ENCODE peak calls at places on chromosomes 12 and 14, in five cellular contexts. X, E, Z, B and C are unnamed samples.

GRCh38 chr12:113259499-113259953 is 38.3 kb downstream of the TPCN1 start:
- DNase-seq in X (peak), E (no peak), Z (no peak), B (peak), C (no peak)

GRCh38 chr12:113582521-113583218 is 111.0 kb upstream of the LHX5 start:
- DNase-seq in X (no peak), E (no peak), Z (no peak), B (no peak), C (no peak)

GRCh38 chr12:72747460-72747859 is 475.3 kb downstream of the TRHDE start:
- DNase-seq in Z (no peak), X (no peak), B (no peak), E (no peak), C (no peak)

GRCh38 chr12:5437122-5437521 is 5.2 kb downstream of the NTF3 start:
- DNase-seq in Z (no peak), B (no peak), X (no peak), E (no peak), C (no peak)

GRCh38 chr12:30450872-30451271 is 244.8 kb downstream of the IPO8 start:
- DNase-seq in Z (peak), X (no peak), E (no peak), B (no peak), C (no peak)

GRCh38 chr14:101174980-101175606 is 271.6 kb upstream of the RTL1 start:
- DNase-seq in E (peak), X (no peak), B (no peak), Z (no peak), C (no peak)

GRCh38 chr12:14714437-14714836 is 18.0 kb upstream of the GUCY2C start:
- DNase-seq in E (no peak), X (no peak), Z (no peak), B (no peak), C (no peak)

GRCh38 chr14:104579507-104579906 is at the start of gene C14orf180:
- DNase-seq in X (no peak), B (no peak), E (no peak), Z (no peak), C (no peak)

GRCh38 chr14:101070540-101071492 is 167.3 kb upstream of the RTL1 start:
- DNase-seq in E (no peak), X (no peak), B (peak), Z (no peak), C (peak)

GRCh38 chr12:109998904-109999648 is at the start of gene ANKRD13A:
- DNase-seq in X (peak), Z (peak), B (peak), E (peak), C (peak)

GRCh38 chr14:50320279-50320678 is 8.2 kb downstream of the DMAC2L start:
- DNase-seq in Z (peak), X (peak), B (no peak), E (no peak), C (no peak)

GRCh38 chr12:50986961-50987737 is 34.8 kb downstream of the HIGD1C start:
- DNase-seq in B (no peak), E (no peak), Z (peak), X (peak), C (no peak)

GRCh38 chr12:27824126-27824842 is 44.2 kb upstream of the MANSC4 start:
- DNase-seq in X (no peak), B (no peak), Z (no peak), E (no peak), C (no peak)

GRCh38 chr12:71958056-71958455 is 19.4 kb downstream of the TPH2 start:
- DNase-seq in Z (no peak), B (no peak), E (no peak), X (peak), C (no peak)

GRCh38 chr14:68526420-68527105 is 266.3 kb downstream of the ZFP36L1 start:
- DNase-seq in Z (no peak), B (no peak), X (no peak), E (peak), C (no peak)

GRCh38 chr14:103260629-103261124 is 73.4 kb upstream of the EIF5 start:
- DNase-seq in E (no peak), Z (peak), B (no peak), X (peak), C (no peak)

GRCh38 chr14:85195872-85196477 is 334.0 kb upstream of the FLRT2 start:
- DNase-seq in Z (peak), E (no peak), B (no peak), X (peak), C (no peak)

GRCh38 chr12:67661311-67662011 is 12.9 kb downstream of the DYRK2 start:
- DNase-seq in X (peak), E (no peak), B (no peak), Z (no peak), C (no peak)

GRCh38 chr12:19915392-19916192 is 452.7 kb upstream of the PDE3A start:
- DNase-seq in Z (no peak), X (peak), E (no peak), B (no peak), C (no peak)

GRCh38 chr12:30268036-30268435 is 427.6 kb downstream of the IPO8 start:
- DNase-seq in E (no peak), Z (no peak), X (peak), B (no peak), C (no peak)

GRCh38 chr14:82915381-82915780 is 1381.7 kb upstream of the SEL1L start:
- DNase-seq in X (no peak), B (no peak), Z (no peak), E (no peak), C (no peak)

GRCh38 chr14:50060871-50061663 is 55.3 kb downstream of the VCPKMT start:
- DNase-seq in E (no peak), X (peak), Z (peak), B (peak), C (peak)

GRCh38 chr14:39050389-39050788 is 52.6 kb downstream of the SEC23A start:
- DNase-seq in B (no peak), Z (peak), X (peak), E (no peak), C (no peak)

GRCh38 chr12:124453419-124454351 is 113.7 kb downstream of the NCOR2 start:
- DNase-seq in X (peak), E (peak), Z (peak), B (peak), C (no peak)

GRCh38 chr12:52794479-52795331 is 1.2 kb downstream of the KRT3 start:
- DNase-seq in X (peak), E (no peak), B (no peak), Z (no peak), C (no peak)

GRCh38 chr14:99118046-99118721 is 153.8 kb downstream of the BCL11B start:
- DNase-seq in Z (no peak), X (no peak), E (no peak), B (no peak), C (no peak)

GRCh38 chr14:37587881-37588666 is 7.0 kb downstream of the FOXA1 start:
- DNase-seq in Z (no peak), E (no peak), B (no peak), X (no peak), C (no peak)

GRCh38 chr14:34539407-34540180 is at the start of gene EAPP:
- DNase-seq in E (peak), X (peak), Z (peak), B (peak), C (peak)

GRCh38 chr12:45517360-45517759 is 212.1 kb upstream of the ARID2 start:
- DNase-seq in X (no peak), E (no peak), Z (no peak), B (no peak), C (no peak)

GRCh38 chr12:114263031-114263825 is 142.7 kb downstream of the TBX5 start:
- DNase-seq in Z (no peak), E (no peak), B (no peak), X (no peak), C (no peak)

GRCh38 chr14:29927596-29928341 is at the start of gene PRKD1:
- DNase-seq in E (peak), B (peak), Z (peak), X (peak), C (no peak)

GRCh38 chr12:52202361-52203078 is 10.7 kb upstream of the KRT80 start:
- DNase-seq in E (peak), X (no peak), B (peak), Z (no peak), C (no peak)

GRCh38 chr12:120252071-120252906 is 13.2 kb downstream of the PXN start:
- DNase-seq in E (no peak), X (no peak), B (no peak), Z (no peak), C (no peak)

GRCh38 chr14:101828038-101828437 is 66.5 kb downstream of the PPP2R5C start:
- DNase-seq in B (no peak), X (peak), Z (no peak), E (no peak), C (no peak)

DNA sequence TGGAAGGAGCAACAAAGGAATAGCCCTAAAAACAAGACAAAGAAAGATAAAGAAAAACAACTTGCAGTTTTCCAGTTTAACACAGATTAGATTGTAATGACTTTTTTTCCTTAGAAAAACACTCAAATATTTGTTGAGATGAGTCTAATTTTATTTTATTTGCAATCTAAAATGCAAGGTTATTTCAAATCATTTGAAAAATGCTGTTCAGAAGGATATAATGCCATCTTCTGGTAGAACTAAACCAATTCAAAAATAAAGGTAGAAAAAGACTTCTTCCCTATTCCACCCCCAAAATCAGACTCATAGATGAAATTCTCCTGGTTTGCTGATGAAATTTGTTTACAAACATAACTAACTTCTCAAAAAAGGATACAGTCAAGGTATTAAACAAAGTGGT is 84.5 kb upstream of the TTC7B start:
- DNase-seq in E (no peak), Z (no peak), B (no peak), X (peak), C (no peak)
- TF ChIP-seq CTCF in E (no peak), Z (peak), B (no peak), X (peak), C (no peak)

DNA sequence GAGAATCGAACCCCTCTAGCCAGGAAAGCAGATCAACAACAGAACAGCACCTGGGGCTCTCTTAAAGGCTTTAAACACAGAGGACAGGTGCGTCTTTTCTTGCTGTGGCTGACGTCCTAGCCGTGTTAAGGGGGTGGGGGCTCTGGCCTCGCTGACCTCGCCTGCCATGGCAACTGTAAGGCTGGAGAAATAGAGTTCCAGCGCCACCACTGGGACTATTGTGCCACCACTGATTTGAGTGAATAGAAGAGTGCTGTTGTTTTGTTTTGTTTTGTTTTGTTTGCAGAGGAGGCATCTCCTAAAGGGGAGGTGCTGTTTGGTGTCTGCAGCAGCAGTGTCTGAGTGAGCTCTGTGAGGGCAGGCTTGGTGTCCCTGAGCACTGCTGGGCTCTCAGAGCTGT is 34.2 kb upstream of the PRMT8 start:
- DNase-seq in Z (no peak), X (no peak), B (no peak), E (peak), C (no peak)
- TF ChIP-seq CTCF in Z (no peak), X (no peak), B (no peak), E (no peak), C (no peak)

DNA sequence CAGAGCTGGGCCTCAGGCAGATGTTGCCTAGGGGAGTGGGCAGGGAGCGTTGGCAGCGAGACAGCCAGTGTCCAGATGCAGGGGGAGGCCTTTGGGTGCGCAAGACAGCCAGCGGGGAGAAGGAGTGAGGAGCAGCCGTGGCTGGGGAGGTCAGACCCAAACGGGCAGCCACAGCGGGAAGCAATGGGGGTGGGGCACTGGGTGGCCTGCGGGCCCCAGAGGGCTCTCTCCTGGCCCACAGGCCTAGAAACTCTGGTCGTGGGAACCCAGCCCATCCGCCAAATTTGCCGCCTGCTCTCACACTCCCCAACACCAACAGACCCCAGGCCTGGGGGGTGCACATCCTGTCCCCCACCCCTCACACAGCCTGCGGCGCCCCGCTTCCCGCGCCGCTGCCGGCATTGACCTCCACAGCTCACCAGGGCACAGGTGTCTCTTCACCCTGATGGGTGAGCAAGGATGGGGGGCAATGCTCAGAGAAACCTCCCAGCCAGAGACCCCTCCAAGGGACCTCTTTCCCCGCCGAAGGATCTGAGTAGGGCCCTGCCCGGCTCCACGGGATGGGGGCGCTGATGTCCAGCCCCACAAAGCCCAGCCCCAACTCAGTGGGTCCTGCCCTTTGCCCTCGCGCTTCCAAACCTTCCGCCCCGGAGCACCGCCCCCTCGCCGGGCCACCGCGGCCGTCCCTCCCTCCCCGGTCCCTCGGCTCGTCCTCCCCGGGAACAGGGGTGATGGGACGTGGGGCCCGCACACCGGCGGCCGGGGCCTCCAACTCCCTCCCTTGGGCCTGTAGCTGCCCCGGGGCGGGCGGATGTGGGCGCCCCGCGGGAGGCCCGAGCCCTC is 781 bp downstream of the HDAC7 start:
- DNase-seq in X (peak), E (peak), B (no peak), Z (no peak), C (no peak)
- TF ChIP-seq CTCF in X (peak), E (peak), B (peak), Z (no peak), C (no peak)

DNA sequence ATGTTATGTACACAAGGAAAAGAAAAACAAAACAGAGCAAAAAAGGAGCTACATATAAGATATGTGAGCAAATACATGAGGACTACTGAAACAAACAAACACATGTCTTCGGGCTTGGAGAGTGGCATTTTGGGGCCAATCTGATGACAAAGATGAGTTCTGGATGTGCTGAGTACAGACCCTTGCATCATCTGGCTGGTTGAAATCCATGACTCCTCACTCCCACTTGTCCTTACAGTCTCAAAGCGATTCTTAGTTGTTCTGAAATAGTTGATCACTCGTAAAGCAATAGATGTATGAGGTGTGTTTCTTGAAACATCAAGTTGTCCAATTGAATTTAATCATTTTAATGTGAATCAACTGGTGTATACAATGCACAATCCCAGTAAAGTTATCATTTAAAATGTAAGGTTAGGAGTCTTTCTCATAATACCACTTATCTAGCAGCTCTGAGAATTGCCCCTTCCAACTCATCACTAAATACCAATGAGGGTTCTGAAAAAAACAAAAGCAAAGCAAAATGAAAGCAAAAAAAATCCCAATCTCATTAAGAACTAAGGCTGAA is 136.9 kb downstream of the ITPR2 start:
- DNase-seq in B (no peak), Z (no peak), E (no peak), X (no peak), C (no peak)
- TF ChIP-seq CTCF in B (no peak), Z (no peak), E (no peak), X (no peak), C (no peak)

DNA sequence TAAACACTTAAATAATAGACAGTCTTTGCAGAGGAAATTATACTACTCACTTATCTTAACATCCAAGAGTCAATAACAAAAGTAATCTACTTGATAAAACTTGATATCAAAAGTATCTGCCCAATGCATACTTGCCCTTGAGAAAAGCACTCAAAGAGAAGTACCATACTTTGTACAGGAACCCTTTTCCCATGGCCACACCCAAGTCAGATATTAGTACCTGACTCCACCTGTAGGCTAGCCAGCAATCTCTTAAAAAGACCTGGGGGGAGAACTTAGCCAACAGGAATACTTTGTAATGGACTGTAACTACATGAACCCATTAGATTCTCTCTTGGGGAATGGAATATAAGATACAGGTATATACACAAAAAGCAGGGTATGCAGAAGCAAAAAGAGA is 99.6 kb upstream of the HECTD1 start:
- DNase-seq in X (no peak), E (no peak), B (no peak), Z (peak), C (no peak)
- TF ChIP-seq CTCF in X (no peak), E (no peak), B (no peak), Z (no peak), C (no peak)

DNA sequence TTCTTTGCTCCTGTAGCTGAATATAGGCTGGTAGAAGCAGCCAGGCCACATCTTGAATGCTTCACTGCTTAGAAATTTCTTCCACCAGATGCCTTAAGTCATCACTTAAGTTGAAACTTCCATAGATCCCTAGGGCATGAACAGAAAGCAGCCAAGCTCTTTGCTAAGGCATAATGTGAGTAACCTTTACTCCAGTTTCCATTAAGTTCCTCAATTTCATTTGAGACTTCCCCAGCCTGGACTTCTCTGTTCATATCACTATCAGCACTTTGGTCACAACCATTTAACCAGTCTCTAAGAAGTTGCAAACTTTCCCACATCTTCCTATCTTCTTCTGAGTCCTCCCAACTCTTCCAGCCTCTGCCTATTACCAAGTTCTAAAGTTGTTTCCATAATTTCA is 41.4 kb downstream of the ACSM4 start:
- DNase-seq in X (no peak), E (no peak), B (no peak), Z (no peak), C (no peak)
- TF ChIP-seq CTCF in X (no peak), E (no peak), B (no peak), Z (no peak), C (no peak)

GRCh38 chr12:112111931-112112330 is 3.3 kb upstream of the NAA25 start:
- DNase-seq in X (no peak), E (no peak), Z (no peak), B (no peak), C (no peak)
- TF ChIP-seq CTCF in X (no peak), E (no peak), Z (no peak), B (no peak), C (no peak)

GRCh38 chr12:99390707-99391106 is 256.8 kb upstream of the GARIN6 start:
- DNase-seq in B (no peak), Z (no peak), E (no peak), X (no peak), C (no peak)
- TF ChIP-seq CTCF in B (no peak), Z (no peak), E (no peak), X (peak), C (no peak)